ENCODE peak calls at places on chromosome 6, in seven cellular contexts. P is AG09309, R is RWPE2, K is GM18507, U is choroid plexus epithelial cell, Z is IMR-90, G is naive B cell. J is an unnamed sample.

GRCh38 chr6:128118401-128118800 is 217.5 kb upstream of the THEMIS start:
- DNase-seq in P (peak; percentile 74), R (no peak), K (no peak), U (peak; percentile 88), Z (peak; percentile 60), G (no peak), J (peak; percentile 60)

GRCh38 chr6:117505337-117505736 is 22.9 kb downstream of the DCBLD1 start:
- DNase-seq in P (no peak), R (no peak), K (no peak), U (peak; percentile 71), Z (peak; percentile 95), G (no peak), J (peak; percentile 70)

GRCh38 chr6:129749749-129750120 is 39.8 kb upstream of the ARHGAP18 start:
- DNase-seq in P (peak; percentile 68), R (no peak), K (no peak), U (peak; percentile 91), Z (peak; percentile 83), G (no peak), J (peak; percentile 39)

GRCh38 chr6:16244869-16245451 is 6.6 kb downstream of the GMPR start:
- DNase-seq in P (no peak), R (no peak), K (no peak), U (peak; percentile 75), Z (peak; percentile 51), G (no peak), J (no peak)

GRCh38 chr6:2794171-2794730 is 29.1 kb downstream of the WRNIP1 start:
- DNase-seq in P (no peak), R (no peak), K (no peak), U (peak; percentile 13), Z (peak; percentile 60), G (no peak), J (no peak)

GRCh38 chr6:90263653-90264052 is 33.0 kb downstream of the BACH2 start:
- DNase-seq in P (no peak), R (no peak), K (no peak), U (no peak), Z (peak; percentile 92), G (no peak), J (no peak)

GRCh38 chr6:43723737-43724295 is 36.2 kb upstream of the MRPS18A start:
- DNase-seq in P (peak; percentile 25), R (no peak), K (peak; percentile 68), U (peak; percentile 83), Z (peak; percentile 70), G (peak; percentile 61), J (no peak)

GRCh38 chr6:43627008-43627825 is 1.8 kb downstream of the GTPBP2 start:
- DNase-seq in P (peak; percentile 96), R (peak; percentile 80), K (no peak), U (peak; percentile 99), Z (peak; percentile 99), G (no peak), J (peak; percentile 96)

GRCh38 chr6:90241229-90241873 is 55.3 kb downstream of the BACH2 start:
- DNase-seq in P (no peak), R (no peak), K (no peak), U (no peak), Z (no peak), G (no peak), J (no peak)

GRCh38 chr6:12403946-12404647 is 113.9 kb downstream of the EDN1 start:
- DNase-seq in P (no peak), R (no peak), K (no peak), U (no peak), Z (peak; percentile 31), G (no peak), J (no peak)

GRCh38 chr6:33779305-33779704 is 9.6 kb downstream of the LEMD2 start:
- DNase-seq in P (no peak), R (no peak), K (no peak), U (no peak), Z (no peak), G (no peak), J (no peak)

GRCh38 chr6:130993292-130993765 is 69.7 kb downstream of the EPB41L2 start:
- DNase-seq in P (no peak), R (no peak), K (no peak), U (no peak), Z (no peak), G (no peak), J (no peak)

GRCh38 chr6:52511572-52512151 is 65.2 kb downstream of the TRAM2 start:
- DNase-seq in P (no peak), R (no peak), K (no peak), U (peak; percentile 57), Z (peak; percentile 72), G (no peak), J (no peak)